ENCODE peak calls at places on chromosomes 7 and 10, in four cellular contexts. I, V, P and J are unnamed samples.
A peak's percentile ranks its signal among the peaks of the same experiment; 100 is the strongest.

GRCh38 chr10:122663516-122664130 is 36.0 kb downstream of the C10orf120 start:
- DNase-seq in I (no peak), V (no peak), P (no peak), J (no peak)

GRCh38 chr7:80018941-80019808 is 115.5 kb upstream of the GNAI1 start:
- DNase-seq in I (peak; percentile 54), V (peak; percentile 71), P (peak; percentile 56), J (peak; percentile 31)

GRCh38 chr10:9427208-9427607 is 1372.7 kb downstream of the GATA3 start:
- DNase-seq in I (no peak), V (no peak), P (no peak), J (no peak)

GRCh38 chr7:80134105-80134535 is 511 bp upstream of the GNAI1 start:
- DNase-seq in I (no peak), V (no peak), P (no peak), J (no peak)

GRCh38 chr7:150322833-150323681 is at the start of the genes ACTR3C and LRRC61:
- DNase-seq in I (no peak), V (no peak), P (peak; percentile 39), J (peak; percentile 75)

GRCh38 chr7:130091999-130092398 is 21.7 kb downstream of the KLHDC10 start:
- DNase-seq in I (no peak), V (no peak), P (no peak), J (no peak)

GRCh38 chr7:139079861-139080260 is 29.7 kb downstream of the ZC3HAV1 start:
- DNase-seq in I (no peak), V (no peak), P (no peak), J (no peak)

GRCh38 chr10:118793545-118793944 is 38.8 kb upstream of the CACUL1 start:
- DNase-seq in I (no peak), V (no peak), P (no peak), J (no peak)

GRCh38 chr10:89609730-89610393 is 35.2 kb downstream of the PANK1 start:
- DNase-seq in I (no peak), V (no peak), P (no peak), J (no peak)

GRCh38 chr7:158431941-158432347 is 155.7 kb downstream of the PTPRN2 start:
- DNase-seq in I (peak; percentile 54), V (no peak), P (peak; percentile 90), J (peak; percentile 86)

GRCh38 chr7:47782022-47782421 is 166.2 kb downstream of the PKD1L1 start:
- DNase-seq in I (no peak), V (no peak), P (no peak), J (no peak)

GRCh38 chr10:29841724-29842649 is 207.2 kb upstream of the SVIL start:
- DNase-seq in I (no peak), V (no peak), P (peak; percentile 37), J (peak; percentile 54)

GRCh38 chr7:158588878-158589442 is 1.3 kb upstream of the PTPRN2 start:
- DNase-seq in I (no peak), V (no peak), P (no peak), J (no peak)

GRCh38 chr10:31318854-31319601 is at the start of gene ZEB1:
- DNase-seq in I (peak; percentile 91), V (peak; percentile 91), P (peak; percentile 78), J (peak; percentile 85)

GRCh38 chr10:120978589-120979252 is 127.6 kb downstream of the WDR11 start:
- DNase-seq in I (no peak), V (no peak), P (peak; percentile 70), J (no peak)

GRCh38 chr10:112528235-112528634 is 81.2 kb downstream of the VTI1A start:
- DNase-seq in I (no peak), V (no peak), P (no peak), J (no peak)

GRCh38 chr10:91589015-91589655 is 43.7 kb downstream of the PPP1R3C start:
- DNase-seq in I (no peak), V (no peak), P (peak; percentile 23), J (no peak)

GRCh38 chr10:95290801-95291633 is at the start of gene PDLIM1:
- DNase-seq in I (no peak), V (no peak), P (peak; percentile 68), J (peak; percentile 79)

GRCh38 chr10:73871915-73872710 is 2.2 kb downstream of the CAMK2G start:
- DNase-seq in I (no peak), V (no peak), P (peak; percentile 80), J (no peak)

GRCh38 chr7:132221356-132221755 is 354.9 kb downstream of the PLXNA4 start:
- DNase-seq in I (no peak), V (no peak), P (no peak), J (no peak)

GRCh38 chr7:73610105-73610504 is 14.2 kb downstream of the MLXIPL start:
- DNase-seq in I (no peak), V (no peak), P (no peak), J (no peak)

GRCh38 chr7:75866497-75867389 is 12.1 kb upstream of the RHBDD2 start:
- DNase-seq in I (peak; percentile 48), V (peak; percentile 56), P (peak; percentile 66), J (peak; percentile 66)

GRCh38 chr7:156015237-156016020 is 203.2 kb upstream of the SHH start:
- DNase-seq in I (no peak), V (no peak), P (no peak), J (peak; percentile 15)

GRCh38 chr10:102322914-102323313 is 72.6 kb upstream of the NFKB2 start:
- DNase-seq in I (no peak), V (no peak), P (no peak), J (no peak)

GRCh38 chr7:152859781-152860191 is 100.2 kb downstream of the ACTR3B start:
- DNase-seq in I (peak; percentile 8), V (no peak), P (peak; percentile 25), J (no peak)

GRCh38 chr7:50377356-50377755 is 72.8 kb downstream of the FIGNL1 start:
- DNase-seq in I (no peak), V (no peak), P (no peak), J (no peak)

GRCh38 chr10:22824984-22825383 is 102.9 kb upstream of the ARMC3 start:
- DNase-seq in I (peak; percentile 96), V (no peak), P (peak; percentile 81), J (no peak)

GRCh38 chr10:71832967-71833366 is 18.1 kb downstream of the PSAP start:
- DNase-seq in I (no peak), V (no peak), P (no peak), J (no peak)

GRCh38 chr10:59470570-59470969 is 108.2 kb upstream of the FAM13C start:
- DNase-seq in I (no peak), V (no peak), P (peak; percentile 14), J (no peak)

GRCh38 chr7:38584443-38585210 is 46.5 kb downstream of the AMPH start:
- DNase-seq in I (no peak), V (no peak), P (peak; percentile 26), J (no peak)

GRCh38 chr7:5615190-5616070 is 166.0 kb downstream of the RNF216 start:
- DNase-seq in I (no peak), V (no peak), P (peak; percentile 30), J (no peak)

GRCh38 chr7:99899830-99900519 is 19.4 kb downstream of the TRIM4 start:
- DNase-seq in I (no peak), V (no peak), P (no peak), J (no peak)

GRCh38 chr10:63667596-63667995 is 146.4 kb downstream of the REEP3 start:
- DNase-seq in I (no peak), V (no peak), P (no peak), J (no peak)
- H3K4me1 ChIP-seq in I (peaks cover 12% of the 10 kb centered on the region), V (peaks cover 8% of the 10 kb centered on the region), P (peaks cover 39% of the 10 kb centered on the region), J (peaks cover 28% of the 10 kb centered on the region)

DNA sequence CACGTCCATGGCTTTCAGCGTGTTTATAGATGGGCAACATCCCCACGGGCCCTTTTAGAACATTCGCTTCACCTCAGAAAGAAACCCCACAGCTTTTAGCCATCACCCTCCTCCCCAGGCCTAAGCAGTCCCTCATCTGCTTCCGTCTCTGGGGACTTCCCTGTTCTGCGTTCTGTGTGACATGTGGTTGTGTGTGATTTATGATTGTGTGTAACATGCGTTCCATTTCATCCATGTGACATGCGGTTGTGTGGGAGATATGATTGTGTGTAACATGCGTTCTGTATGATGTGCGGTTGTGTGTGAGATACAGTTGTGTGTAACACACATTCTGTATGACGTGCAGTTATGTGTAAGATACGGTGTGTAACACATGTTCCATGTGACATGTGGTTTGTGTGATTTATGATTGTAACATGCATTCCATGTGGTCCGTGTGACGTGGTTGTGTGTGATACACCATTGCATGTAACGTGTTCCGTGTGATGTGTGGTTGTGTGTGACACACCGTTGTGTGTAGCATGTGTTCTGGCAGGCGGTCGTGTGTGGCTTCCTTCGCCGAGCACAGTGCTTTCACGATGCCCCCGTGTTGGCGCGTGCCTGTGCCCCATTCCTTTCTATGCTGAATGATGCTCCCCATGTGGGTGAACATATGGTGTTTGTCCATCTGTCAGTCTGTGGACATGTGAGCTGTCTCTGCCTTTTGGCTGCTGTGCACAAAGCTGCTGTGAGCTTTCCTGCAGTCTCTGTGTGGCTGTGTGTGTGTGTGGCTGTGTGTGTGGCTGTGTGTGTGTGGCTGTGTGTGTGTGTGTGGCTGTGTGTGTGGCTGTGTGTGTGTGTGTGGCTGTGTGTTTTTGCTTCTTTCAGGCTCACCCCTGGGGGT is 26.2 kb downstream of the PWWP2B start:
- DNase-seq in I (no peak), V (no peak), P (no peak), J (no peak)
- H3K4me1 ChIP-seq in I (peaks cover 28% of the 10 kb centered on the region), V (peaks cover 27% of the 10 kb centered on the region), P (peaks cover 30% of the 10 kb centered on the region), J (peaks cover 45% of the 10 kb centered on the region)

GRCh38 chr7:87154166-87154565 is 1.9 kb downstream of the DMTF1 start:
- DNase-seq in I (no peak), V (no peak), P (no peak), J (no peak)
- H3K4me1 ChIP-seq in I (peaks cover 10% of the 10 kb centered on the region), V (no peaks in the 10 kb centered on the region), P (peaks cover 34% of the 10 kb centered on the region), J (peaks cover 26% of the 10 kb centered on the region)

DNA sequence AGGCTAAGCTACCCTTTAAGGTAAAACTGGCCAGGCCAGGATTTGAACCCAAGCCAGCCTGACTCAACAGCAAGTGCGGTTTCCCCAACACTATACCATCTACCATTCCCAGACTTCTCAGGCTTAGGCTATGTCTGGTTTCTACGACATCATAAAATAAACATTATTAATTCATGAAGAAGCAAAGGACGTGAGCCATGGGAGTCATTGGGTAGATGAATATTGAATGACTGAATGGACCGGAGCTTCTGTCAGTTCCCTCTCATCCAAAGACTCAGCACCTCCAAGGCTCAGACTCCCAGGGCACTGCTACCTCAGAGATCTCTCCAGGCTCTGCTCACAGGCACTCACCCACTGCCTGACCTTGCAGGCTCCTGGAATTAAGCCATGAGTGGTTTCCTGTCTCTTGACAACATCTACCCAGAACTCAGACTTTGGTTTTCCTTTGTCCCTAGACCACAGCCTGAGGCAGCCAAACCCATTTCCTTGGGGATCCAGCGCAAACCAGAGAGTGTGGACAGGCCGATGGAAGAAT is 64.6 kb upstream of the STEAP1B start:
- DNase-seq in I (no peak), V (no peak), P (peak; percentile 88), J (no peak)
- H3K4me1 ChIP-seq in I (no peaks in the 10 kb centered on the region), V (peaks cover 15% of the 10 kb centered on the region), P (peaks cover 74% of the 10 kb centered on the region), J (peaks cover 58% of the 10 kb centered on the region)